ENCODE peak calls at places on chromosomes 3 and 15, in four cellular contexts. Y is mesenchymal stem cell, R is mesendoderm, E is neuronal stem cell. G is an unnamed sample.

GRCh38 chr3:101229681-101230080 is 90.7 kb downstream of the IMPG2 start:
- DNase-seq in Y (no peak), R (no peak), E (no peak), G (no peak)

GRCh38 chr3:191330309-191330712 is at the start of gene UTS2B:
- DNase-seq in Y (peak; percentile 94), R (peak; percentile 75), E (no peak), G (no peak)

GRCh38 chr15:77720617-77721016 is 87.9 kb upstream of the LINGO1 start:
- DNase-seq in Y (no peak), R (no peak), E (no peak), G (no peak)

GRCh38 chr3:146223401-146224373 is 27.2 kb downstream of the PLSCR4 start:
- DNase-seq in Y (no peak), R (no peak), E (no peak), G (no peak)

GRCh38 chr15:96764946-96765345 is 434.4 kb downstream of the NR2F2 start:
- DNase-seq in Y (no peak), R (no peak), E (no peak), G (no peak)

GRCh38 chr3:137105277-137105977 is 147.6 kb downstream of the IL20RB start:
- DNase-seq in Y (peak; percentile 62), R (peak; percentile 83), E (peak; percentile 80), G (no peak)

GRCh38 chr15:76147906-76148553 is 88.2 kb downstream of the TMEM266 start:
- DNase-seq in Y (peak; percentile 34), R (peak; percentile 56), E (peak; percentile 56), G (peak; percentile 76)

GRCh38 chr15:56968821-56969220 is 50.4 kb downstream of the TCF12 start:
- DNase-seq in Y (no peak), R (no peak), E (peak; percentile 31), G (no peak)

GRCh38 chr15:84810073-84810840 is 6.9 kb upstream of the ALPK3 start:
- DNase-seq in Y (peak; percentile 51), R (no peak), E (no peak), G (no peak)

GRCh38 chr15:32855942-32856341 is 138.1 kb downstream of the GREM1 start:
- DNase-seq in Y (peak; percentile 99), R (peak; percentile 98), E (no peak), G (peak; percentile 59)

GRCh38 chr15:32849769-32850668 is 132.2 kb downstream of the GREM1 start:
- DNase-seq in Y (peak; percentile 88), R (no peak), E (no peak), G (no peak)

GRCh38 chr15:32853667-32854066 is 135.9 kb downstream of the GREM1 start:
- DNase-seq in Y (no peak), R (peak; percentile 93), E (no peak), G (peak; percentile 39)

GRCh38 chr15:32851619-32852416 is 134.0 kb downstream of the GREM1 start:
- DNase-seq in Y (no peak), R (no peak), E (no peak), G (no peak)

GRCh38 chr15:32852771-32853170 is 135.0 kb downstream of the GREM1 start:
- DNase-seq in Y (no peak), R (peak; percentile 77), E (no peak), G (no peak)
- H2BK15ac ChIP-seq in Y (no peak overlapping the region), R (no peak overlapping the region), E (no peak overlapping the region), G (no peak overlapping the region)

GRCh38 chr3:184637705-184638104 is 74.2 kb downstream of the MAGEF1 start:
- DNase-seq in Y (peak; percentile 41), R (no peak), E (no peak), G (no peak)
- H2BK15ac ChIP-seq in Y (no peak overlapping the region), R (no peak overlapping the region), E (no peak overlapping the region), G (no peak overlapping the region)

GRCh38 chr15:64915518-64916227 is 4.0 kb downstream of the ANKDD1A start:
- DNase-seq in Y (no peak), R (peak; percentile 89), E (no peak), G (peak; percentile 47)
- H2BK15ac ChIP-seq in Y (no peak overlapping the region), R (no peak overlapping the region), E (no peak overlapping the region), G (no peak overlapping the region)

DNA sequence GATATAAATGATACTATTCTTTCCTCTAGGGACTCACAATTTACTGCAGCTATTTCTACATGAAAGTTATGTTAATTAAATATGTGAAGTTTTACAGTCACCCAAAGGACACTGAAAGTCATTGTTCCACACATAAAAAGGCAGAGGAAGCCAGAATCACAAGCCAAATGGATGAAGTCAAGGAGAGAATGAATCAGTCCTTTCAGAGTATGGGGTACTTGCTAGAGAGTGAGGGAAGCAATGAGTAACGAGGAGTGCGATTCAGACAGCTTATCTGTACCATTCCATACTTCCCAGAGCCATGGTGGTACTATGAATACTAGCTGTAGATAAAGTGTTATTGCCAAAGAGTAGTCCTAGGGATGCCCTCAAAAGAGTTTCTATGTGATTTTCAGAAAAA is 16.8 kb downstream of the ST3GAL6 start:
- DNase-seq in Y (peak; percentile 82), R (no peak), E (no peak), G (no peak)
- H2BK15ac ChIP-seq in Y (no peak overlapping the region), R (no peak overlapping the region), E (no peak overlapping the region), G (no peak overlapping the region)

GRCh38 chr3:14434541-14435151 is 32.2 kb downstream of the SLC6A6 start:
- DNase-seq in Y (no peak), R (no peak), E (no peak), G (no peak)
- H2BK15ac ChIP-seq in Y (peak overlapping the region; percentile 12), R (no peak overlapping the region), E (no peak overlapping the region), G (no peak overlapping the region)

GRCh38 chr3:64240959-64241358 is 15.7 kb upstream of the PRICKLE2 start:
- DNase-seq in Y (no peak), R (no peak), E (no peak), G (no peak)
- H2BK15ac ChIP-seq in Y (no peak overlapping the region), R (no peak overlapping the region), E (no peak overlapping the region), G (no peak overlapping the region)

GRCh38 chr15:40870716-40871115 is 3.3 kb downstream of the RHOV start:
- DNase-seq in Y (no peak), R (no peak), E (no peak), G (no peak)

GRCh38 chr15:40872791-40873526 is 1.1 kb downstream of the RHOV start:
- DNase-seq in Y (no peak), R (no peak), E (no peak), G (no peak)

GRCh38 chr15:40869686-40870085 is 4.3 kb downstream of the RHOV start:
- DNase-seq in Y (no peak), R (no peak), E (no peak), G (no peak)

GRCh38 chr15:40873625-40874561 is at the start of gene RHOV:
- DNase-seq in Y (peak; percentile 56), R (peak; percentile 92), E (peak; percentile 48), G (peak; percentile 94)

GRCh38 chr15:40871749-40872617 is 2.1 kb downstream of the RHOV start:
- DNase-seq in Y (no peak), R (peak; percentile 72), E (no peak), G (peak; percentile 79)
- H2BK15ac ChIP-seq in Y (peak overlapping the region; percentile 57), R (no peak overlapping the region), E (no peak overlapping the region), G (no peak overlapping the region)

G was measured in H9.